ENCODE peak calls at places on chromosomes 3 and 15, in five cellular contexts. L is K562, F is KBM-7, V is fibroblast of pulmonary artery, C is aorta. I is an unnamed sample.

GRCh38 chr3:108100906-108101305 is 10.1 kb upstream of the CD47 start:
- DNase-seq in C (no peak), L (no peak), V (no peak), F (no peak), I (no peak)

GRCh38 chr3:81249540-81250029 is 511.9 kb downstream of the GBE1 start:
- DNase-seq in V (peak), C (no peak), L (no peak), F (no peak), I (no peak)

GRCh38 chr3:177934001-177934891 is 602.0 kb upstream of the KCNMB2 start:
- DNase-seq in V (peak), L (peak), F (no peak), C (no peak), I (no peak)

GRCh38 chr15:28921336-28921735 is 35.6 kb downstream of the APBA2 start:
- DNase-seq in L (no peak), V (no peak), F (no peak), C (peak), I (no peak)

GRCh38 chr3:128311441-128311844 is 155.2 kb downstream of the DNAJB8 start:
- DNase-seq in C (no peak), L (no peak), V (no peak), F (no peak), I (no peak)

GRCh38 chr3:59423707-59424106 is 373.9 kb upstream of the CFAP20DC start:
- DNase-seq in L (no peak), C (no peak), V (no peak), F (no peak), I (no peak)

GRCh38 chr3:172673210-172673679 is 37.6 kb downstream of the NCEH1 start:
- DNase-seq in V (peak), C (peak), F (peak), L (peak), I (peak)

GRCh38 chr3:108388136-108389132 is 92.1 kb downstream of the HHLA2 start:
- DNase-seq in L (no peak), F (no peak), C (no peak), V (no peak), I (no peak)

GRCh38 chr3:64505419-64505818 is 182.4 kb downstream of the ADAMTS9 start:
- DNase-seq in L (no peak), V (no peak), F (peak), C (no peak), I (no peak)

GRCh38 chr3:138782748-138783147 is 52.0 kb downstream of the PIK3CB start:
- DNase-seq in V (no peak), C (no peak), L (peak), F (no peak), I (no peak)

GRCh38 chr15:67108122-67108871 is 42.9 kb downstream of the SMAD3 start:
- DNase-seq in L (no peak), C (peak), F (peak), V (no peak), I (no peak)

GRCh38 chr15:63727542-63727941 is 106.2 kb downstream of the HERC1 start:
- DNase-seq in L (no peak), C (no peak), V (no peak), F (no peak), I (no peak)

GRCh38 chr3:24120434-24120833 is 175.3 kb downstream of the NR1D2 start:
- DNase-seq in F (no peak), L (no peak), V (no peak), C (no peak), I (no peak)

GRCh38 chr3:122100591-122101491 is 45.7 kb downstream of the CD86 start:
- DNase-seq in C (no peak), V (peak), F (no peak), L (peak), I (no peak)

GRCh38 chr15:78105541-78106241 is 13.3 kb downstream of the SH2D7 start:
- DNase-seq in V (peak), L (no peak), F (no peak), C (peak), I (no peak)

GRCh38 chr3:107450254-107450653 is 72.5 kb upstream of the BBX start:
- DNase-seq in V (no peak), L (no peak), C (no peak), F (no peak), I (no peak)

GRCh38 chr3:16058511-16058910 is 116.0 kb upstream of the GALNT15 start:
- DNase-seq in L (no peak), C (no peak), F (no peak), V (no peak), I (no peak)

GRCh38 chr15:88571153-88572029 is 24.9 kb upstream of the DET1 start:
- DNase-seq in L (no peak), C (no peak), V (no peak), F (no peak), I (no peak)

GRCh38 chr15:100170280-100170654 is 171.5 kb downstream of the ADAMTS17 start:
- DNase-seq in V (no peak), C (no peak), F (no peak), L (no peak), I (no peak)

GRCh38 chr3:143247007-143247563 is 127.5 kb downstream of the CHST2 start:
- DNase-seq in L (no peak), C (no peak), V (no peak), F (no peak), I (no peak)

GRCh38 chr15:97482521-97482920 is 478.0 kb upstream of the ARRDC4 start:
- DNase-seq in L (no peak), F (no peak), V (no peak), C (no peak), I (no peak)

GRCh38 chr15:36468746-36469145 is 110.7 kb upstream of the CDIN1 start:
- DNase-seq in L (no peak), V (peak), F (no peak), C (no peak), I (no peak)

GRCh38 chr15:70699873-70700272 is 63.5 kb downstream of the UACA start:
- DNase-seq in L (no peak), V (no peak), C (no peak), F (no peak), I (no peak)

I was measured in T-helper 17 cell.